ENCODE peak calls at places on chromosomes 16 and 17, in four cellular contexts. S, Z, R and Y are unnamed samples.

GRCh38 chr17:73645050-73645871 is 1.0 kb upstream of the SDK2 start:
- DNase-seq in S (peak), Z (peak), R (peak), Y (no peak)

GRCh38 chr16:12319464-12320030 is 343.0 kb downstream of the SNX29 start:
- DNase-seq in R (no peak), S (no peak), Z (no peak), Y (no peak)

GRCh38 chr16:78746718-78747117 is 647.3 kb downstream of the WWOX start:
- DNase-seq in Z (no peak), S (no peak), R (no peak), Y (no peak)

GRCh38 chr17:43226393-43226792 is 2.0 kb downstream of the CCDC200 start:
- DNase-seq in Z (no peak), S (no peak), R (no peak), Y (no peak)

GRCh38 chr16:73149329-73149728 is 101.4 kb upstream of the ZFHX3 start:
- DNase-seq in Z (no peak), S (no peak), R (peak), Y (no peak)

GRCh38 chr17:79020631-79021301 is 3.2 kb upstream of the C1QTNF1 start:
- DNase-seq in S (no peak), Z (no peak), R (no peak), Y (no peak)

GRCh38 chr16:64035337-64035736 is 1086.5 kb downstream of the CDH11 start:
- DNase-seq in Z (no peak), R (no peak), S (no peak), Y (no peak)

GRCh38 chr17:20072692-20072992 is 63.5 kb downstream of the SPECC1 start:
- DNase-seq in R (no peak), Z (no peak), S (no peak), Y (no peak)

GRCh38 chr17:48011405-48012150 is 26.0 kb downstream of the COPZ2 start:
- DNase-seq in Z (peak), R (peak), S (peak), Y (no peak)

GRCh38 chr16:12651765-12652531 is 151.7 kb downstream of the CPPED1 start:
- DNase-seq in R (peak), S (no peak), Z (no peak), Y (no peak)

GRCh38 chr17:9768381-9768934 is 22.9 kb downstream of the DHRS7C start:
- DNase-seq in Z (no peak), S (no peak), R (peak), Y (no peak)

GRCh38 chr17:8941980-8942617 is 23.4 kb downstream of the PIK3R5 start:
- DNase-seq in S (peak), R (no peak), Z (no peak), Y (no peak)

GRCh38 chr17:72120878-72121163 is at the start of gene SOX9:
- DNase-seq in Z (peak), R (peak), S (no peak), Y (no peak)

GRCh38 chr17:17812211-17813054 is 24.4 kb downstream of the SREBF1 start:
- DNase-seq in S (peak), R (peak), Z (peak), Y (peak)

GRCh38 chr17:66541461-66542182 is 239.2 kb downstream of the PRKCA start:
- DNase-seq in S (no peak), Z (no peak), R (no peak), Y (no peak)

GRCh38 chr17:75242461-75243042 is 18.9 kb downstream of the GGA3 start:
- DNase-seq in Z (no peak), S (no peak), R (no peak), Y (peak)

GRCh38 chr16:59259074-59259963 is 525.2 kb upstream of the GOT2 start:
- DNase-seq in S (no peak), R (peak), Z (no peak), Y (no peak)

GRCh38 chr17:13508916-13509315 is 92.8 kb downstream of the HS3ST3A1 start:
- DNase-seq in S (no peak), Z (no peak), R (no peak), Y (no peak)